ENCODE peak calls at places on chromosomes 4 and X, in four cellular contexts. V is cardiac fibroblast, L is lower lobe of right lung, G is mucosa of descending colon. B is an unnamed sample.

GRCh38 chr4:138639018-138639876 is 376.3 kb upstream of the NOCT start:
- DNase-seq in L (no peak), V (peak; percentile 32), G (no peak), B (peak; percentile 15)

GRCh38 chrX:30349946-30350345 is 40.8 kb upstream of the NR0B1 start:
- DNase-seq in G (no peak), L (no peak), V (no peak), B (no peak)

GRCh38 chr4:85720736-85721135 is 245.8 kb downstream of the ARHGAP24 start:
- DNase-seq in L (no peak), G (no peak), V (peak; percentile 49), B (peak; percentile 13)

GRCh38 chr4:2935762-2936743 is 27.2 kb downstream of the NOP14 start:
- DNase-seq in V (peak; percentile 63), G (peak; percentile 32), L (no peak), B (peak; percentile 52)

GRCh38 chr4:23038626-23039245 is 346.0 kb downstream of the GBA3 start:
- DNase-seq in L (no peak), V (no peak), G (no peak), B (no peak)

GRCh38 chr4:103773691-103774231 is 54.0 kb upstream of the TACR3 start:
- DNase-seq in V (no peak), L (no peak), G (no peak), B (no peak)

GRCh38 chrX:47562615-47563243 is 1.7 kb downstream of the ARAF start:
- DNase-seq in G (no peak), V (peak; percentile 50), L (no peak), B (no peak)

GRCh38 chrX:101191217-101191750 is 28.3 kb upstream of the DRP2 start:
- DNase-seq in G (no peak), L (peak; percentile 41), V (no peak), B (no peak)

GRCh38 chrX:151780621-151781020 is 46.1 kb downstream of the CNGA2 start:
- DNase-seq in L (no peak), V (no peak), G (no peak), B (no peak)

GRCh38 chr4:10639100-10639499 is 45.5 kb downstream of the CLNK start:
- DNase-seq in V (peak; percentile 49), G (no peak), L (no peak), B (no peak)

GRCh38 chr4:181821039-181822004 is 421.9 kb upstream of the TENM3 start:
- DNase-seq in V (peak; percentile 20), G (no peak), L (no peak), B (no peak)

GRCh38 chr4:144967161-144967560 is 130.8 kb downstream of the ANAPC10 start:
- DNase-seq in L (no peak), V (no peak), G (no peak), B (no peak)

GRCh38 chrX:38649674-38650647 is 88.6 kb downstream of the TSPAN7 start:
- DNase-seq in L (no peak), V (no peak), G (no peak), B (no peak)

GRCh38 chr4:8779371-8779988 is 92.2 kb downstream of the HMX1 start:
- DNase-seq in L (no peak), V (no peak), G (no peak), B (no peak)

GRCh38 chr4:116358633-116359222 is 726.6 kb downstream of the TRAM1L1 start:
- DNase-seq in G (no peak), V (peak; percentile 72), L (peak; percentile 41), B (peak; percentile 48)

GRCh38 chr4:22677780-22678179 is 15.0 kb upstream of the GBA3 start:
- DNase-seq in V (no peak), L (no peak), G (no peak), B (no peak)

GRCh38 chrX:18146954-18147353 is 73.7 kb downstream of the BEND2 start:
- DNase-seq in V (peak; percentile 10), G (no peak), L (no peak), B (peak; percentile 3)

GRCh38 chrX:151177141-151178027 is 1.0 kb downstream of the GPR50 start:
- DNase-seq in V (no peak), G (no peak), L (no peak), B (peak; percentile 31)

GRCh38 chrX:13235930-13236329 is 83.9 kb downstream of the ATXN3L start:
- DNase-seq in L (no peak), V (no peak), G (no peak), B (no peak)

GRCh38 chrX:41723305-41723704 is 676 bp upstream of the GPR82 start:
- DNase-seq in L (no peak), G (no peak), V (peak; percentile 51), B (no peak)

GRCh38 chrX:2710041-2710471 is 19.0 kb downstream of the CD99 start:
- DNase-seq in G (peak; percentile 48), V (peak; percentile 95), L (no peak), B (peak; percentile 50)

GRCh38 chrX:70353524-70353923 is 63.6 kb downstream of the KIF4A start:
- DNase-seq in G (no peak), V (no peak), L (no peak), B (no peak)

GRCh38 chr4:26936284-26937065 is 75.8 kb downstream of the STIM2 start:
- DNase-seq in G (no peak), L (peak; percentile 32), V (peak; percentile 14), B (peak; percentile 30)

GRCh38 chr4:80831383-80832361 is 198.8 kb upstream of the BMP3 start:
- DNase-seq in G (no peak), V (peak; percentile 1), L (no peak), B (no peak)

GRCh38 chrX:107715331-107716044 is 60.1 kb downstream of the TSC22D3 start:
- DNase-seq in G (no peak), V (peak; percentile 42), L (peak; percentile 51), B (no peak)

GRCh38 chrX:40299502-40300118 is 201.9 kb upstream of the BCOR start:
- DNase-seq in V (no peak), L (no peak), G (no peak), B (no peak)

GRCh38 chr4:66235876-66236275 is 565.6 kb upstream of the EPHA5 start:
- DNase-seq in L (no peak), G (no peak), V (no peak), B (no peak)

GRCh38 chr4:181548873-181549541 is 694.2 kb upstream of the TENM3 start:
- DNase-seq in V (peak; percentile 94), L (no peak), G (no peak), B (peak; percentile 64)

GRCh38 chr4:149409186-149410056 is 406.2 kb downstream of the IQCM start:
- DNase-seq in G (no peak), L (no peak), V (peak; percentile 88), B (peak; percentile 93)

GRCh38 chr4:113141901-113142346 is 92.5 kb downstream of the ANK2 start:
- DNase-seq in L (no peak), V (peak; percentile 74), G (no peak), B (no peak)

GRCh38 chr4:22524895-22525294 is 9.0 kb upstream of the ADGRA3 start:
- DNase-seq in V (no peak), L (no peak), G (no peak), B (no peak)

GRCh38 chr4:139961344-139961948 is 192.5 kb downstream of the MAML3 start:
- DNase-seq in G (no peak), L (no peak), V (peak; percentile 55), B (no peak)

GRCh38 chrX:40184968-40185367 is 87.2 kb upstream of the BCOR start:
- DNase-seq in V (no peak), G (no peak), L (no peak), B (no peak)

GRCh38 chr4:184255361-184255760 is 37.7 kb upstream of the ENPP6 start:
- DNase-seq in L (no peak), G (no peak), V (no peak), B (no peak)

GRCh38 chrX:150476183-150476699 is 92.2 kb upstream of the MTM1 start:
- DNase-seq in V (peak; percentile 4), L (no peak), G (no peak), B (no peak)

GRCh38 chrX:31099536-31100090 is 27.8 kb upstream of the FTHL17 start:
- DNase-seq in L (no peak), G (no peak), V (peak; percentile 48), B (no peak)

GRCh38 chr4:76235407-76235806 is 16.1 kb upstream of the FAM47E start:
- DNase-seq in G (no peak), V (no peak), L (no peak), B (no peak)
- H3K4me3 ChIP-seq in G (no peak overlapping the region), V (no peak overlapping the region), L (no peak overlapping the region), B (no peak overlapping the region)

GRCh38 chr4:128835498-128836222 is 26.2 kb downstream of the JADE1 start:
- DNase-seq in L (peak; percentile 67), V (no peak), G (no peak), B (no peak)
- H3K4me3 ChIP-seq in L (no peak overlapping the region), V (no peak overlapping the region), G (no peak overlapping the region), B (no peak overlapping the region)

GRCh38 chr4:141620715-141621114 is 15.7 kb upstream of the IL15 start:
- DNase-seq in V (no peak), G (no peak), L (no peak), B (no peak)

GRCh38 chr4:141609243-141609642 is 27.1 kb upstream of the IL15 start:
- DNase-seq in L (peak; percentile 50), V (no peak), G (no peak), B (peak; percentile 5)

GRCh38 chr4:141610365-141610764 is 26.0 kb upstream of the IL15 start:
- DNase-seq in V (no peak), G (no peak), L (no peak), B (no peak)

GRCh38 chr4:141614878-141615586 is 21.4 kb upstream of the IL15 start:
- DNase-seq in L (no peak), G (no peak), V (peak; percentile 36), B (no peak)
- H3K4me3 ChIP-seq in L (no peak overlapping the region), G (no peak overlapping the region), V (no peak overlapping the region), B (no peak overlapping the region)

GRCh38 chr4:47829438-47829837 is 8.4 kb downstream of the CORIN start:
- DNase-seq in G (no peak), L (no peak), V (no peak), B (no peak)

GRCh38 chr4:47835489-47835888 is 2.4 kb downstream of the CORIN start:
- DNase-seq in G (no peak), L (no peak), V (no peak), B (no peak)

GRCh38 chr4:47827339-47828047 is 10.4 kb downstream of the CORIN start:
- DNase-seq in L (no peak), G (no peak), V (no peak), B (no peak)

GRCh38 chr4:47831026-47831689 is 6.7 kb downstream of the CORIN start:
- DNase-seq in L (no peak), V (no peak), G (no peak), B (no peak)

GRCh38 chr4:47830263-47831025 is 7.4 kb downstream of the CORIN start:
- DNase-seq in G (no peak), L (no peak), V (no peak), B (no peak)
- H3K4me3 ChIP-seq in G (no peak overlapping the region), L (no peak overlapping the region), V (no peak overlapping the region), B (no peak overlapping the region)